ENCODE peak calls at places on chromosomes 7 and 10, in five cellular contexts. L is H9, B is neuronal stem cell, Q is H1, I is trophoblast cell. Y is an unnamed sample.

GRCh38 chr7:155587486-155587885 is 41.1 kb upstream of the CNPY1 start:
- DNase-seq in I (no peak), B (no peak), L (no peak), Q (no peak), Y (no peak)

GRCh38 chr10:71857934-71858890 is 7.2 kb upstream of the PSAP start:
- DNase-seq in I (no peak), Q (no peak), B (no peak), L (no peak), Y (no peak)

GRCh38 chr10:6416892-6417512 is 163.1 kb downstream of the PRKCQ start:
- DNase-seq in L (no peak), I (peak), Q (no peak), B (peak), Y (peak)

GRCh38 chr7:105256621-105257283 is 132.0 kb downstream of the SRPK2 start:
- DNase-seq in I (no peak), Q (no peak), B (no peak), L (no peak), Y (no peak)

GRCh38 chr10:119349341-119349740 is 142.0 kb downstream of the GRK5 start:
- DNase-seq in B (no peak), I (no peak), L (no peak), Q (no peak), Y (no peak)

GRCh38 chr7:15462721-15463389 is 99.0 kb downstream of the AGMO start:
- DNase-seq in B (no peak), Q (no peak), L (no peak), I (no peak), Y (no peak)

GRCh38 chr7:99407849-99408346 is 499 bp downstream of the PDAP1 start:
- DNase-seq in L (no peak), I (peak), B (no peak), Q (no peak), Y (peak)

GRCh38 chr7:94975316-94975715 is 67.9 kb downstream of the PPP1R9A start:
- DNase-seq in L (no peak), I (no peak), Q (no peak), B (no peak), Y (peak)

GRCh38 chr10:44774676-44775401 is 136.3 kb upstream of the TMEM72 start:
- DNase-seq in I (no peak), Q (no peak), B (no peak), L (no peak), Y (peak)

GRCh38 chr10:53675201-53675600 is 902.6 kb upstream of the MBL2 start:
- DNase-seq in L (no peak), Q (no peak), I (no peak), B (no peak), Y (no peak)

GRCh38 chr10:43128958-43129706 is 9.1 kb upstream of the CSGALNACT2 start:
- DNase-seq in I (peak), L (peak), B (no peak), Q (no peak), Y (peak)

GRCh38 chr10:48209246-48209645 is 65.2 kb downstream of the FRMPD2 start:
- DNase-seq in L (no peak), I (no peak), Q (no peak), B (no peak), Y (no peak)

GRCh38 chr10:133090654-133091053 is 2.9 kb downstream of the ADGRA1 start:
- DNase-seq in B (no peak), I (no peak), L (no peak), Q (no peak), Y (no peak)

GRCh38 chr7:2405601-2406345 is 2.4 kb downstream of the CHST12 start:
- DNase-seq in I (no peak), Q (no peak), L (no peak), B (no peak), Y (no peak)

GRCh38 chr10:86971146-86971991 is 3.1 kb downstream of the ADIRF start:
- DNase-seq in I (peak), L (peak), B (no peak), Q (no peak), Y (peak)

GRCh38 chr7:112411186-112411795 is 39.0 kb upstream of the IFRD1 start:
- DNase-seq in I (peak), L (no peak), B (no peak), Q (no peak), Y (peak)

GRCh38 chr7:25953859-25954258 is 198.1 kb upstream of the NFE2L3 start:
- DNase-seq in B (no peak), I (no peak), Q (no peak), L (no peak), Y (peak)

GRCh38 chr10:21281765-21282484 is 243.6 kb downstream of the SKIDA1 start:
- DNase-seq in Q (peak), L (peak), I (peak), B (no peak), Y (no peak)

GRCh38 chr7:28330384-28331070 is 81.8 kb upstream of the CREB5 start:
- DNase-seq in L (no peak), I (no peak), Q (no peak), B (no peak), Y (no peak)

GRCh38 chr10:103737735-103738367 is 117.5 kb downstream of the SH3PXD2A start:
- DNase-seq in Q (no peak), L (no peak), B (no peak), I (no peak), Y (peak)

GRCh38 chr10:100745882-100746412 is 565 bp downstream of the PAX2 start:
- DNase-seq in Q (no peak), L (no peak), I (no peak), B (no peak), Y (no peak)

GRCh38 chr10:79165068-79165467 is 96.3 kb downstream of the ZMIZ1 start:
- DNase-seq in B (no peak), I (no peak), Q (no peak), L (no peak), Y (no peak)

GRCh38 chr10:130282492-130283233 is 146.5 kb downstream of the GLRX3 start:
- DNase-seq in Q (no peak), B (no peak), I (no peak), L (no peak), Y (peak)

GRCh38 chr7:129144834-129145668 is 544 bp downstream of the TSPAN33 start:
- DNase-seq in Q (no peak), L (no peak), B (no peak), I (no peak), Y (no peak)

GRCh38 chr7:157021071-157021891 is 10.8 kb upstream of the MNX1 start:
- DNase-seq in I (no peak), Q (no peak), B (no peak), L (peak), Y (no peak)

GRCh38 chr10:77592946-77593636 is 44.5 kb downstream of the KCNMA1 start:
- DNase-seq in B (no peak), L (no peak), I (peak), Q (no peak), Y (peak)

GRCh38 chr10:48506147-48506917 is 98.5 kb downstream of the ARHGAP22 start:
- DNase-seq in B (no peak), L (peak), Q (no peak), I (peak), Y (peak)

GRCh38 chr10:6145414-6145978 is 56.7 kb downstream of the RBM17 start:
- DNase-seq in I (no peak), Q (no peak), B (no peak), L (no peak), Y (no peak)

GRCh38 chr7:149692557-149692982 is 80.8 kb downstream of the ZNF467 start:
- DNase-seq in B (no peak), I (no peak), Q (no peak), L (peak), Y (no peak)

DNA sequence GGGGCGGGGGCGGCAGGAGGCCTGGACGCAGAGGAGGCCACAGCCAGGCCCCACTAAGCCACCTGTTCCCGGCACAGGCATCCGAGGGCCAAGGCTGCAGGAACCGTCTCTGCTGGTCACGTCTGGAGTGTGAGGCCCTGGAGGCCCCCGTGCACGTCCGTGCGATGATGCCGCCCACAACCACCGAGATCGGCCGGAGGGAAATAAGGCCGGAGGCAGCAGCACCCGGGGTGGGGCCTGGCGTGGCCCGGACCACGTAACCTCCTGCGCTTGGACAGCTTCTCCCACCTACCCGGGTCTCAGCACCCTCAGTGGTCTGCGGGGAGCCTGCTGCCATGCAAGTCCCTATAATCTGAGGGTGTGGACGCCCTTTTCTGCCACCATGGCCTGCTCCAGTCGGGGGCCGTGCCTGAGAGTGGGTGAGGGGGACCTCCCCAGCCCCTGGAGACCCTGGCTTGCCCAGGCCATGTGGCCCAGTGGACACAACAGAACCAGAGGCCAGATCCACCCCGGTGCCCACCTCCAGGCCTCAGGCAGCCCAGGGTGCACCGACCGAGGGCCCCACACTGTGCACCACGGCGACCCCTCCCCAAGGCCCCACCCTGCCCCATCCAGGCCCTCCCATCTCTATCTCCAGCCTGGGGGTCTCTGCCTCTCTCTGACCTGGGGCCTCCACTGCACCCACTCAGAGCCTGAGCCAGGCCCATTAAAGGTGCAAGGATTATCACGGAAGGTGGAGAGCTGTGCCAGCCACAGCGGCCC is 83.1 kb downstream of the PDGFA start:
- DNase-seq in Q (no peak), L (no peak), I (no peak), B (no peak), Y (no peak)
- H3K27ac ChIP-seq in Q (no peak), L (no peak), I (no peak), B (no peak), Y (no peak)

GRCh38 chr10:96107623-96108038 is 22.5 kb upstream of the ZNF518A start:
- DNase-seq in L (no peak), B (no peak), Q (no peak), I (peak), Y (no peak)

GRCh38 chr10:96112531-96112930 is 17.6 kb upstream of the ZNF518A start:
- DNase-seq in Q (no peak), I (no peak), L (no peak), B (no peak), Y (no peak)
- H2BK12ac ChIP-seq in Q (no peak), I (no peak), L (no peak), B (no peak), Y (no peak)

GRCh38 chr7:45882465-45882810 is 5.8 kb upstream of the IGFBP1 start:
- DNase-seq in I (no peak), B (no peak), Q (no peak), L (no peak), Y (no peak)
- H3K27ac ChIP-seq in I (no peak), B (no peak), Q (no peak), L (no peak), Y (no peak)

DNA sequence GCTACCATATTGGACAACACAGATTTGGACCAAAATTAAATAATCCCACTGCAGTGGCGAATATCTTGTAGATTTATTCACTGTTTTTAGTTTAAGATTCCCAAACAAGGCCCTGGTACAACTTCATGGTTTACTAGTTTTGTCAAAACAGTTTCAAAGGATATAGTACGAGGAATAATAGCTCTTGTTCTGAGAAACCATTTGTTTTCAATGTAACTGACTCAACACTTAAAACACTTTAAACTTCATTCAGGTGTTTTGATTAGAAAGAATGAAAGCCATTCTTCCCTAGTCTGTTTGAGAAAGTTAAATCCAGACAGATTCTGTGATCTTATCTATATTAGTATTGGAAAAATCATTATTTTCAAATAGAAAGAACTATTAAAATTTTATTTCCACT is 276.4 kb upstream of the MKLN1 start:
- DNase-seq in Q (no peak), L (no peak), I (no peak), B (no peak), Y (no peak)
- H2BK12ac ChIP-seq in Q (no peak), L (no peak), I (no peak), B (no peak), Y (no peak)

DNA sequence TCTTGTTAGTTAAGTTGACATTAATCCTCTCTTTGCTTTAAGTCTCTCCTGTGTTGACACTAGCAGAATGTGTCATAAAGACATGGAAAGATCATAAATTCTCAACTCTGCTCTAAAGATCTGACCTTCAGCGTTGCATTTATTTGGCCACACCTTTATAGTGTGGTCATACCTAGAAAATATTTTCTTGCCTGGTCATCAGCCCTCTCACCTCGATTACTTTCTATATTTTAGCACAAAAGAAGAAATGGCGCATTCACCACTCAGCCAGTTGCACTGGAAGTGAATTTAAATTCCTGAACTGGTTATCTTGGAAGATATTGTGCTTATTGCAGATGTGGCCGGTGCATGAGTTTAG is 96.7 kb upstream of the PDCD4 start:
- DNase-seq in I (peak), L (no peak), Q (no peak), B (no peak), Y (no peak)
- H3K27ac ChIP-seq in I (no peak), L (no peak), Q (no peak), B (no peak), Y (no peak)

GRCh38 chr10:97151307-97151914 is 34.3 kb downstream of the SLIT1 start:
- DNase-seq in B (no peak), L (no peak), Q (no peak), I (no peak), Y (no peak)
- H2BK12ac ChIP-seq in B (no peak), L (no peak), Q (no peak), I (no peak), Y (no peak)

DNA sequence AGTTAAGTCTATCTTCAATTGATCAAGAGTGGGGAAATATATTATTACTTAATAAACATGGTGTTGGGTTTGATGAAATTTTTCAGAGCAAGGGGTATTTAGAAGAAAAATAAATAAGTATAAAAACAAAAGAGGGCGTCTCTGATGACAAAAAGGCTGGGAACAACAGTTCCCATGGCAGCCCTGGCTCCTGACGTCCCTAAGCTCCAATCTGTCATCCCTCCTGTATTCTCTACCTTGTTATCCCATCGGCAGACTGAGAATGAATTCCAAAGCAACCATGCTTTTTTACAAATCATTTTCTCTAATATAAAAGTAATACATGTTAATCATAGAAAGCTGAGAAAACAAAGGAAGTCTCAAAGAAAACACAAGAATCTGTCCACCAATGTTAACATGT is 55.5 kb downstream of the SORBS1 start:
- DNase-seq in L (no peak), B (no peak), I (no peak), Q (no peak), Y (no peak)
- H3K27ac ChIP-seq in L (no peak), B (no peak), I (no peak), Q (no peak), Y (no peak)

DNA sequence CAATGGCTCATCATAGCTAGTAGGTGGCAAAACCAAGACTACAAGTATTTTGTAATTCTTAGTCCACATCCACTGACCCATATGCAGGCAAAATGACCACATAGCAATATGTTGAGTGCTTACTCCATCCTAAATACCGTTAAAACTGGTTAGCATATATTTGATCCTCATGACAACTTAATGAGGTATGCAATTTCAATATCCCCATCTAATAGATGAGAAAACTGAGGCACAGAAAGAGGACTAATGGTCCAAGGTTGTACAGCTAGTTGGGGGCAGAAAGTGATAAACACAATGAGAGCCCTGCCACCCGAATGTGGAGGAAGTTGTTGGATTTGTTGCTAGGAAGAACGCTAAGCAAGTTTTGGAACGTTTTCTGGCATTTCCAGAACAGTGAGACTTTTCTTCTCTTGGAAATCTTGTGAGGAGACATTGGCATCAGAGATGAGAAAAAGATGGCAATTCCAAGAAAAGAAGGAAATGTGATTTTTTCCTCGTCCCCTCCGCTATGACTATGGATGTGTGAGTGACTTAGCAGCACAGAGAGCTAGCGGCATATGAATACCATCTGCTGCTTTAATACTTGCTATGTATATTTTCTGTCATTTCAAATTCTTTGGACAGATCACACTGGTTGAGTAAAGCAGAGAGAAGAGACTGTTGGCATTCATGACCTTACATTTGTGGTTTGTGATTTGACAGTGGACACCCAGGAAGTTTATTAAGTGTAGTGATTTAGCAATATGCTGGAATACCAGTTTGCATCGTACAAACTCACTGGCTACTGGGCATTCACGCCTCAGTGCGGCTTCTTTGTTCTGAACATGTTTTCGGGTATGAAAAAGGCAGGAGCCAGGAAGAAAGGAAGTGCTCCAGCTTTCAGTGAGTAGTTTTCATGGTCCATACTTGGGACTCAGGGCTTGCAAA is 51.5 kb downstream of the NRCAM start:
- DNase-seq in I (peak), L (no peak), Q (no peak), B (no peak), Y (no peak)
- H2BK12ac ChIP-seq in I (no peak), L (no peak), Q (no peak), B (no peak), Y (no peak)

Y was measured in mesenchymal stem cell.